ENCODE peak calls at places on chromosomes 12 and 14, in ten cellular contexts. K is Panc1, N is NB4, X is RWPE1, R is WTC11, P is upper lobe of right lung, O is IMR-90, L is stomach, Q is pancreas, T is MCF 10A. B is an unnamed sample.

GRCh38 chr12:52054838-52055741 is 3.8 kb downstream of the NR4A1 start:
- DNase-seq in R (no peak), T (no peak), Q (no peak), P (no peak), O (peak; percentile 44), L (peak; percentile 35), X (no peak), N (no peak), K (no peak), B (no peak)

GRCh38 chr14:96676161-96676560 is 121.0 kb upstream of the VRK1 start:
- DNase-seq in L (no peak), R (no peak), K (no peak), O (peak; percentile 7), X (no peak), N (no peak), P (no peak), T (peak; percentile 17), Q (no peak), B (peak; percentile 38)

GRCh38 chr12:132602578-132603239 is 7.7 kb downstream of the LRCOL1 start:
- DNase-seq in R (no peak), L (no peak), P (no peak), T (no peak), O (no peak), Q (no peak), X (no peak), K (no peak), N (no peak), B (no peak)

GRCh38 chr14:69997849-69998248 is 118.6 kb downstream of the SMOC1 start:
- DNase-seq in O (peak; percentile 96), Q (peak; percentile 61), T (peak; percentile 98), R (no peak), K (no peak), N (no peak), X (peak; percentile 92), L (peak; percentile 65), P (no peak), B (peak; percentile 97)

GRCh38 chr12:575948-576612 is 87.2 kb downstream of the NINJ2 start:
- DNase-seq in Q (peak; percentile 80), P (peak; percentile 91), O (peak; percentile 31), R (peak; percentile 83), X (peak; percentile 64), L (peak; percentile 82), N (peak; percentile 89), T (peak; percentile 78), K (peak; percentile 24), B (peak; percentile 86)

GRCh38 chr14:103483600-103483999 is 39.0 kb downstream of the CKB start:
- DNase-seq in P (no peak), N (no peak), K (peak; percentile 30), Q (no peak), T (peak; percentile 97), R (no peak), O (peak; percentile 98), X (peak; percentile 71), L (peak; percentile 34), B (peak; percentile 94)

GRCh38 chr14:60317609-60318008 is 68.6 kb downstream of the PPM1A start:
- DNase-seq in R (no peak), O (no peak), T (no peak), X (no peak), N (no peak), Q (no peak), L (no peak), K (no peak), P (no peak), B (no peak)

GRCh38 chr12:52146822-52147366 is 44.9 kb downstream of the KRT80 start:
- DNase-seq in O (no peak), T (no peak), R (no peak), K (no peak), X (no peak), Q (no peak), N (no peak), P (no peak), L (no peak), B (peak; percentile 33)

GRCh38 chr12:109621864-109622485 is 48.4 kb downstream of the MVK start:
- DNase-seq in R (no peak), X (no peak), K (no peak), O (no peak), T (no peak), N (no peak), Q (no peak), L (no peak), P (no peak), B (no peak)

GRCh38 chr12:125225641-125226040 is 160.4 kb downstream of the AACS start:
- DNase-seq in K (no peak), R (no peak), Q (no peak), T (no peak), N (no peak), X (no peak), L (no peak), P (no peak), O (no peak), B (no peak)

GRCh38 chr14:82159624-82160023 is 626.0 kb upstream of the SEL1L start:
- DNase-seq in R (no peak), K (no peak), L (no peak), O (no peak), P (no peak), X (peak; percentile 1), T (peak; percentile 35), N (no peak), Q (no peak), B (peak; percentile 1)

DNA sequence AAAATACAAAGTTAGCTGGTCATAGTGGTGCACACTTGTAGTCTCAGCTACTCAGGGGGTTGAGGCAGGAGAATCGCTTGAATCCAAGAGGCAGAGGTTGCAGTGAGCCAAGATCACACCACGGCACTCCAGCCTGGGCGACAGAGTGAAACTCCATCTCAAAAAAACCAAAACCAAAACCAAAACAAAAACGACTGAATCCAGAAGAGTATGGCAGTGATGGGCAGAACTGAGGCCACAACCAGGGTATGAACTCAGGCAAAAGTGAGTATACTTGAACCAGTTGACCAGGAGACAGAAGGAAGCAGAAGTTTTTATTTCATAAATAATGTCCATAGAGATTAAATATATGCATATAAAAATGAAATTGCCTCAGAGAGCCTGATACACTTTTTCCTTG is 620.0 kb upstream of the SEL1L start:
- DNase-seq in P (no peak), K (no peak), N (no peak), X (no peak), Q (no peak), L (no peak), T (no peak), O (no peak), R (no peak), B (no peak)
- TF ChIP-seq CTCF in P (no peak), K (no peak), N (no peak), X (no peak), Q (no peak), L (no peak), T (no peak), O (no peak), R (no peak), B (no peak)

GRCh38 chr12:9784326-9784725 is 23.6 kb upstream of the CD69 start:
- DNase-seq in L (no peak), Q (no peak), X (no peak), O (no peak), P (no peak), K (no peak), N (no peak), T (no peak), R (no peak), B (no peak)
- TF ChIP-seq CTCF in L (no peak), Q (no peak), X (no peak), O (no peak), P (no peak), K (no peak), N (no peak), T (no peak), R (no peak), B (no peak)

GRCh38 chr12:55727643-55728184 is 1.1 kb downstream of the CD63 start:
- DNase-seq in L (peak; percentile 75), P (peak; percentile 91), X (no peak), R (no peak), O (peak; percentile 61), T (peak; percentile 43), Q (peak; percentile 84), N (peak; percentile 51), K (no peak), B (no peak)

GRCh38 chr12:55726911-55727310 is 1.9 kb downstream of the CD63 start:
- DNase-seq in T (no peak), R (no peak), Q (no peak), L (no peak), K (no peak), O (no peak), N (peak; percentile 46), X (no peak), P (no peak), B (no peak)

GRCh38 chr12:55728932-55729591 is at the start of gene CD63:
- DNase-seq in N (peak; percentile 94), P (peak; percentile 96), T (peak; percentile 81), Q (peak; percentile 92), X (peak; percentile 90), O (peak; percentile 88), R (peak; percentile 75), K (no peak), L (peak; percentile 91), B (peak; percentile 76)

GRCh38 chr12:55729592-55730446 is 1.0 kb upstream of the CD63 start:
- DNase-seq in Q (peak; percentile 86), N (peak; percentile 95), R (peak; percentile 87), O (peak; percentile 94), L (peak; percentile 84), K (peak; percentile 67), T (peak; percentile 93), X (peak; percentile 96), P (peak; percentile 95), B (peak; percentile 95)

DNA sequence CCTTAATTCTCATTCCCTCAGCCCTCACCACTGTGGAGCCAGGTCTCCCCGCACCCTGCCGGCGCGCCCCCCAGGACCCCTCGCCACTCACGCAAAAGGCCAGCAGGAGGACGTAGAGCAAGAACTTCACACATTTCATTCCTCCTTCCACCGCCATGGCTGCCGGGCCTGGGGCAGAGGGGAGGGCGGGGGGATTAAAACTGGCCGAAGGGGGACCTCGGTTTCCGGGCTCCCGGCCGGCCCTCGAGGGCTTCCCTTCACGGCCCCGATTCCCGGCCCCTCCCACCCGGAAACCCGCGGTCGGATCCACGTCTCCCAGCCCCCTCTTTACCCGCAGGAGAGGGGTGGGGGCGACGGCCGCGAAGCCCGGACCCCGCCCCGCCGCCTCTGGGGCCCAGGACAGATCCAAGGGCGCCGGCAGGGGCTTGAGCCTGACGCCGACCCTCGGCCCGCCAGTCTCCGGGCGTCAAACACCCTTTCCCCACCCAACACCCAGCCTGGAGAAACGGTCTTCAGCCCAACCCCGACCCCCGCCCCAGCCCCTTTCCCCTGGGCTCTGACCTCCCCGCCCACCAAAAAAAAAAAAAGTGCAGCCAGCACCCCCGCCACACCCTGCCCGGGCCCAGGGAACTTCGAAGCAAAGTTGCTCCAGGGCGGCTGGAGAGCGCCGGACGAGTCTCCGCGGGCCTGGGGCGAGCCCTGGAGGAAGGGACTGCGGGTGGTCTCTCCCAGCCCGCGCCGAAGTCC is 451 bp downstream of the CD63 start:
- DNase-seq in O (peak; percentile 53), P (peak; percentile 93), N (peak; percentile 75), L (peak; percentile 77), X (peak; percentile 55), R (peak; percentile 34), T (peak; percentile 62), Q (peak; percentile 91), K (no peak), B (peak; percentile 44)
- TF ChIP-seq CTCF in O (no peak), P (no peak), N (no peak), L (no peak), X (no peak), R (no peak), T (no peak), Q (no peak), K (no peak), B (no peak)

DNA sequence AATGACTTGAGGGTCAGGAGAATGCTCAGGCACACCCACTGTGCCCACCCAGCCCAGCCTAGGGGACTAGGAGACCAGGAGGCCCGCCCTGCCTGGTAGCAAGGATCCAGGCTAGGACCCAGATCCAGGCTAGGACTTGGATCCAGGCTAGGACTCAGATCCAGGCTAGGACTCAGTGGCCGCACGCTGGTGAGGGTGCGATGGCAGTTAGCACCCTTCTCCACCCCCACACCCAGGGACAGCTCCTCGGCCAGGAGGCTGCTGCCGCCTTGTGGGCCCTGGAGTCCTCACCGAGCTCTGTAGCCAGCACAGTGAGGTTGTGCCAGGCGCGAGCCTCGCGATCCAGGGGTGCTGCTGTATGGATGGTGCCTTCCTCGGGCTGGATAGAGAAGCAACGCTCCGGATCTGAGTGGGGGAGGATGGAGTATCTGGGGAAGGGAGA is 5.1 kb downstream of the CDH24 start:
- DNase-seq in P (no peak), L (peak; percentile 68), K (no peak), X (no peak), O (no peak), Q (no peak), T (no peak), N (no peak), R (peak; percentile 68), B (peak; percentile 47)
- TF ChIP-seq CTCF in P (no peak), L (peak; percentile 57), K (peak; percentile 84), X (no peak), O (peak; percentile 3), Q (no peak), T (no peak), N (no peak), R (no peak), B (peak; percentile 48)

B was measured in epithelial cell of esophagus.